ENCODE peak calls at places on chromosomes 16 and 17, in nine cellular contexts. L, G, F, J, E, N, T, C and K are unnamed samples.

GRCh38 chr16:84738255-84739038 is 38.6 kb downstream of the USP10 start:
- DNase-seq in C (peak), G (peak), L (peak), F (peak), T (peak), N (peak), J (peak), E (peak), K (peak)

GRCh38 chr17:66491213-66491612 is 188.8 kb downstream of the PRKCA start:
- DNase-seq in T (no peak), J (no peak), E (no peak), N (no peak), L (peak), G (peak), F (no peak), C (peak), K (no peak)

GRCh38 chr17:67689534-67690177 is 28.1 kb upstream of the NOL11 start:
- DNase-seq in L (peak), C (peak), T (peak), E (no peak), N (peak), G (peak), F (peak), J (peak), K (peak)

GRCh38 chr16:14963281-14964173 is 11.3 kb upstream of the PDXDC1 start:
- DNase-seq in G (no peak), N (no peak), F (no peak), C (no peak), L (no peak), E (no peak), T (no peak), J (no peak), K (no peak)

GRCh38 chr16:57516176-57516725 is 20.1 kb downstream of the CCDC102A start:
- DNase-seq in N (no peak), J (no peak), L (no peak), E (no peak), G (no peak), C (no peak), T (no peak), F (no peak), K (no peak)

GRCh38 chr17:1083451-1084187 is 86.7 kb downstream of the TIMM22 start:
- DNase-seq in C (no peak), L (peak), T (peak), N (no peak), F (no peak), E (no peak), J (no peak), G (no peak), K (no peak)

GRCh38 chr17:75763613-75764416 is 1.2 kb downstream of the GALK1 start:
- DNase-seq in L (no peak), G (no peak), T (no peak), E (no peak), N (no peak), F (no peak), J (peak), C (no peak), K (no peak)

GRCh38 chr17:38852771-38853291 is 690 bp downstream of the RPL23 start:
- DNase-seq in E (no peak), F (no peak), N (no peak), G (no peak), T (no peak), J (no peak), L (no peak), C (no peak), K (no peak)

GRCh38 chr17:39704821-39705551 is 5.1 kb downstream of the ERBB2 start:
- DNase-seq in N (no peak), F (no peak), T (no peak), L (no peak), E (peak), G (peak), C (no peak), J (no peak), K (no peak)

GRCh38 chr17:58331815-58332719 is 3.5 kb upstream of the TSPOAP1 start:
- DNase-seq in G (no peak), N (peak), C (peak), T (no peak), F (no peak), E (peak), J (peak), L (no peak), K (no peak)

GRCh38 chr17:44144966-44145739 is 3.4 kb downstream of the HROB start:
- DNase-seq in T (no peak), G (no peak), J (no peak), N (no peak), C (no peak), E (no peak), L (no peak), F (no peak), K (no peak)

GRCh38 chr17:78488867-78489634 is 88.1 kb downstream of the DNAH17 start:
- DNase-seq in F (no peak), G (no peak), E (no peak), T (no peak), N (no peak), C (no peak), L (no peak), J (no peak), K (no peak)

GRCh38 chr17:78541488-78542237 is 35.5 kb downstream of the DNAH17 start:
- DNase-seq in N (no peak), F (no peak), G (no peak), L (peak), T (no peak), E (no peak), J (no peak), C (no peak), K (no peak)

GRCh38 chr17:80755650-80756405 is 211.2 kb downstream of the RPTOR start:
- DNase-seq in G (no peak), E (peak), N (no peak), L (no peak), C (no peak), J (no peak), F (no peak), T (no peak), K (no peak)

GRCh38 chr17:72719582-72720493 is 372.6 kb downstream of the SLC39A11 start:
- DNase-seq in T (no peak), E (no peak), C (peak), J (no peak), F (no peak), G (peak), L (no peak), N (no peak), K (no peak)

GRCh38 chr16:30054959-30055553 is 10.5 kb upstream of the ALDOA start:
- DNase-seq in L (no peak), E (peak), T (no peak), G (no peak), C (peak), J (peak), N (no peak), F (no peak), K (no peak)